ENCODE peak calls at places on chromosomes 1 and 21, in ten cellular contexts. One of them, this sample, is unnamed.

GRCh38 chr1:101284622-101285218 is 47.9 kb downstream of the S1PR1 start:
- DNase-seq in fibroblast of the aortic adventitia: no peak
- DNase-seq in upper lobe of right lung: no peak
- DNase-seq in WTC11: no peak
- DNase-seq in HT1080: no peak
- DNase-seq in stimulated activated CD4-positive, alpha-beta T cell treated with anti-CD3 and anti-CD28 coated beads, Interleukin-2, amount 100 ng/mL, for 48 hours: no peak
- DNase-seq in substantia nigra: no peak
- DNase-seq in GM12891: no peak
- DNase-seq in esophagus squamous epithelium: no peak
- DNase-seq in RCC 7860: no peak
- DNase-seq in this sample: no peak

GRCh38 chr1:178536844-178537371 is 24.0 kb downstream of the TEX35 start:
- DNase-seq in fibroblast of the aortic adventitia: peak
- DNase-seq in upper lobe of right lung: no peak
- DNase-seq in WTC11: no peak
- DNase-seq in HT1080: peak
- DNase-seq in stimulated activated CD4-positive, alpha-beta T cell treated with anti-CD3 and anti-CD28 coated beads, Interleukin-2, amount 100 ng/mL, for 48 hours: no peak
- DNase-seq in substantia nigra: peak
- DNase-seq in GM12891: no peak
- DNase-seq in esophagus squamous epithelium: no peak
- DNase-seq in RCC 7860: peak
- DNase-seq in this sample: no peak

GRCh38 chr1:161031874-161032273 is 6.9 kb downstream of the TSTD1 start:
- DNase-seq in fibroblast of the aortic adventitia: no peak
- DNase-seq in upper lobe of right lung: no peak
- DNase-seq in WTC11: no peak
- DNase-seq in HT1080: no peak
- DNase-seq in stimulated activated CD4-positive, alpha-beta T cell treated with anti-CD3 and anti-CD28 coated beads, Interleukin-2, amount 100 ng/mL, for 48 hours: no peak
- DNase-seq in substantia nigra: no peak
- DNase-seq in GM12891: no peak
- DNase-seq in esophagus squamous epithelium: no peak
- DNase-seq in RCC 7860: no peak
- DNase-seq in this sample: no peak

GRCh38 chr1:156815307-156815826 is 1.3 kb downstream of the SH2D2A start:
- DNase-seq in fibroblast of the aortic adventitia: peak
- DNase-seq in upper lobe of right lung: no peak
- DNase-seq in WTC11: no peak
- DNase-seq in HT1080: peak
- DNase-seq in stimulated activated CD4-positive, alpha-beta T cell treated with anti-CD3 and anti-CD28 coated beads, Interleukin-2, amount 100 ng/mL, for 48 hours: no peak
- DNase-seq in substantia nigra: no peak
- DNase-seq in GM12891: no peak
- DNase-seq in esophagus squamous epithelium: no peak
- DNase-seq in RCC 7860: no peak
- DNase-seq in this sample: no peak

GRCh38 chr1:32742132-32742947 is 39.8 kb upstream of the SYNC start:
- DNase-seq in fibroblast of the aortic adventitia: no peak
- DNase-seq in upper lobe of right lung: peak
- DNase-seq in WTC11: peak
- DNase-seq in HT1080: no peak
- DNase-seq in stimulated activated CD4-positive, alpha-beta T cell treated with anti-CD3 and anti-CD28 coated beads, Interleukin-2, amount 100 ng/mL, for 48 hours: no peak
- DNase-seq in substantia nigra: no peak
- DNase-seq in GM12891: no peak
- DNase-seq in esophagus squamous epithelium: no peak
- DNase-seq in RCC 7860: no peak
- DNase-seq in this sample: no peak

GRCh38 chr1:235169986-235170385 is 8.9 kb upstream of the RBM34 start:
- DNase-seq in fibroblast of the aortic adventitia: no peak
- DNase-seq in upper lobe of right lung: no peak
- DNase-seq in WTC11: no peak
- DNase-seq in HT1080: no peak
- DNase-seq in stimulated activated CD4-positive, alpha-beta T cell treated with anti-CD3 and anti-CD28 coated beads, Interleukin-2, amount 100 ng/mL, for 48 hours: no peak
- DNase-seq in substantia nigra: no peak
- DNase-seq in GM12891: no peak
- DNase-seq in esophagus squamous epithelium: no peak
- DNase-seq in RCC 7860: no peak
- DNase-seq in this sample: no peak

GRCh38 chr21:46483300-46484295 is 24.9 kb downstream of the DIP2A start:
- DNase-seq in fibroblast of the aortic adventitia: no peak
- DNase-seq in upper lobe of right lung: no peak
- DNase-seq in WTC11: no peak
- DNase-seq in HT1080: no peak
- DNase-seq in stimulated activated CD4-positive, alpha-beta T cell treated with anti-CD3 and anti-CD28 coated beads, Interleukin-2, amount 100 ng/mL, for 48 hours: no peak
- DNase-seq in substantia nigra: no peak
- DNase-seq in GM12891: no peak
- DNase-seq in esophagus squamous epithelium: no peak
- DNase-seq in RCC 7860: no peak
- DNase-seq in this sample: no peak

GRCh38 chr1:84090447-84091244 is 53.4 kb upstream of the PRKACB start:
- DNase-seq in fibroblast of the aortic adventitia: no peak
- DNase-seq in upper lobe of right lung: no peak
- DNase-seq in WTC11: no peak
- DNase-seq in HT1080: no peak
- DNase-seq in stimulated activated CD4-positive, alpha-beta T cell treated with anti-CD3 and anti-CD28 coated beads, Interleukin-2, amount 100 ng/mL, for 48 hours: no peak
- DNase-seq in substantia nigra: no peak
- DNase-seq in GM12891: no peak
- DNase-seq in esophagus squamous epithelium: no peak
- DNase-seq in RCC 7860: no peak
- DNase-seq in this sample: peak

GRCh38 chr1:23960291-23960718 is 677 bp downstream of the PNRC2 start:
- DNase-seq in fibroblast of the aortic adventitia: peak
- DNase-seq in upper lobe of right lung: no peak
- DNase-seq in WTC11: no peak
- DNase-seq in HT1080: no peak
- DNase-seq in stimulated activated CD4-positive, alpha-beta T cell treated with anti-CD3 and anti-CD28 coated beads, Interleukin-2, amount 100 ng/mL, for 48 hours: no peak
- DNase-seq in substantia nigra: no peak
- DNase-seq in GM12891: no peak
- DNase-seq in esophagus squamous epithelium: no peak
- DNase-seq in RCC 7860: no peak
- DNase-seq in this sample: no peak

This sample was measured in activated naive CD4-positive, alpha-beta T cell treated with anti-CD3 and anti-CD28 coated beads for 36 hours.